ENCODE peak calls at places on chromosomes 5 and 9, in four cellular contexts. One of them, this sample, is unnamed.

GRCh38 chr9:110742741-110743371 is 74.3 kb downstream of the MUSK start:
- DNase-seq in left lung: no peak
- DNase-seq in left ventricle myocardium inferior: no peak
- DNase-seq in spleen: no peak
- DNase-seq in this sample: no peak

GRCh38 chr9:125878241-125878640 is 131.1 kb downstream of the PBX3 start:
- DNase-seq in left lung: no peak
- DNase-seq in left ventricle myocardium inferior: no peak
- DNase-seq in spleen: no peak
- DNase-seq in this sample: no peak

GRCh38 chr5:173330151-173330855 is 2.1 kb upstream of the STC2 start:
- DNase-seq in left lung: no peak
- DNase-seq in left ventricle myocardium inferior: no peak
- DNase-seq in spleen: no peak
- DNase-seq in this sample: no peak

GRCh38 chr5:52674815-52675545 is 112.7 kb upstream of the ITGA1 start:
- DNase-seq in left lung: no peak
- DNase-seq in left ventricle myocardium inferior: no peak
- DNase-seq in spleen: no peak
- DNase-seq in this sample: no peak

GRCh38 chr5:123099514-123100151 is 10.6 kb downstream of the PRDM6 start:
- DNase-seq in left lung: no peak
- DNase-seq in left ventricle myocardium inferior: no peak
- DNase-seq in spleen: no peak
- DNase-seq in this sample: no peak

GRCh38 chr9:109319072-109319630 is 1.7 kb downstream of the EPB41L4B start:
- DNase-seq in left lung: no peak
- DNase-seq in left ventricle myocardium inferior: no peak
- DNase-seq in spleen: no peak
- DNase-seq in this sample: no peak

GRCh38 chr5:88815048-88815789 is 67.8 kb downstream of the MEF2C start:
- DNase-seq in left lung: no peak
- DNase-seq in left ventricle myocardium inferior: no peak
- DNase-seq in spleen: no peak
- DNase-seq in this sample: no peak

GRCh38 chr5:59540366-59540765 is 353.2 kb downstream of the PDE4D start:
- DNase-seq in left lung: no peak
- DNase-seq in left ventricle myocardium inferior: no peak
- DNase-seq in spleen: no peak
- DNase-seq in this sample: no peak

GRCh38 chr5:131419877-131420276 is 156.0 kb downstream of the CDC42SE2 start:
- DNase-seq in left lung: no peak
- DNase-seq in left ventricle myocardium inferior: no peak
- DNase-seq in spleen: no peak
- DNase-seq in this sample: no peak

GRCh38 chr9:33193818-33194217 is 26.7 kb upstream of the B4GALT1 start:
- DNase-seq in left lung: no peak
- DNase-seq in left ventricle myocardium inferior: no peak
- DNase-seq in spleen: no peak
- DNase-seq in this sample: no peak

GRCh38 chr5:116510525-116510924 is 64.1 kb downstream of the SEMA6A start:
- DNase-seq in left lung: no peak
- DNase-seq in left ventricle myocardium inferior: no peak
- DNase-seq in spleen: no peak
- DNase-seq in this sample: no peak

GRCh38 chr5:100691545-100691944 is 156.4 kb downstream of the FAM174A start:
- DNase-seq in left lung: no peak
- DNase-seq in left ventricle myocardium inferior: no peak
- DNase-seq in spleen: no peak
- DNase-seq in this sample: no peak

GRCh38 chr9:38263534-38263933 is 129.0 kb upstream of the ALDH1B1 start:
- DNase-seq in left lung: no peak
- DNase-seq in left ventricle myocardium inferior: no peak
- DNase-seq in spleen: no peak
- DNase-seq in this sample: peak

GRCh38 chr9:2570615-2571479 is 50.7 kb upstream of the VLDLR start:
- DNase-seq in left lung: peak
- DNase-seq in left ventricle myocardium inferior: peak
- DNase-seq in spleen: no peak
- DNase-seq in this sample: peak

GRCh38 chr5:68054625-68055024 is 160.9 kb upstream of the PIK3R1 start:
- DNase-seq in left lung: no peak
- DNase-seq in left ventricle myocardium inferior: no peak
- DNase-seq in spleen: no peak
- DNase-seq in this sample: no peak

GRCh38 chr5:77629553-77630245 is 8.8 kb downstream of the OTP start:
- DNase-seq in left lung: no peak
- DNase-seq in left ventricle myocardium inferior: no peak
- DNase-seq in spleen: no peak
- DNase-seq in this sample: no peak
- H3K4me3 ChIP-seq in left lung: peak
- H3K4me3 ChIP-seq in left ventricle myocardium inferior: peak
- H3K4me3 ChIP-seq in spleen: peak
- H3K4me3 ChIP-seq in this sample: no peak

GRCh38 chr5:61301345-61301744 is 30.7 kb upstream of the ZSWIM6 start:
- DNase-seq in left lung: no peak
- DNase-seq in left ventricle myocardium inferior: no peak
- DNase-seq in spleen: no peak
- DNase-seq in this sample: peak
- H3K4me3 ChIP-seq in left lung: no peak
- H3K4me3 ChIP-seq in left ventricle myocardium inferior: peak
- H3K4me3 ChIP-seq in spleen: no peak
- H3K4me3 ChIP-seq in this sample: no peak

DNA sequence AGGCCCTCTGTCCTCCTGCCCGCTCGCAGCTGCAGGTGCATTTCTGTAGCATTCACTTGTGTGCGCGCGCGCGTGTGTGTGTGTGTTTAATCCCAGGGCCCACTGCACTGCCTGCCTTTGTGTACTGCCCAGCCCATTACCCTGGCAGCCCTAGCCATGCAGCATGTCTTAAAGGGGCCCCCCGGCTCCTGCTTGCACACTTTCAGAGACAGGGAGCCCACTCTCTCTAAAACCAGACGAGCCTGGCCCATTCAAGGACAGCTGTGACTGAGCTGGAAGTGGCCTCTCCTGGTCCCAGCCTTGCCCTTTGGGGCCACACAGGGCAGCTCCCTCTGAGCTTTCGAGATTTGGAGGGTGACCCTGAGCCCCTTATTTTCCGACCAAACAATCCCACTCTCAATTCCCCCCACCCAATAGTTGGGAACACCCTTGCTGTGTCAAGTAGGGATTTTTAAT is 98.9 kb downstream of the DAB2IP start:
- DNase-seq in left lung: no peak
- DNase-seq in left ventricle myocardium inferior: no peak
- DNase-seq in spleen: no peak
- DNase-seq in this sample: no peak
- H3K4me3 ChIP-seq in left lung: no peak
- H3K4me3 ChIP-seq in left ventricle myocardium inferior: no peak
- H3K4me3 ChIP-seq in spleen: no peak
- H3K4me3 ChIP-seq in this sample: no peak

DNA sequence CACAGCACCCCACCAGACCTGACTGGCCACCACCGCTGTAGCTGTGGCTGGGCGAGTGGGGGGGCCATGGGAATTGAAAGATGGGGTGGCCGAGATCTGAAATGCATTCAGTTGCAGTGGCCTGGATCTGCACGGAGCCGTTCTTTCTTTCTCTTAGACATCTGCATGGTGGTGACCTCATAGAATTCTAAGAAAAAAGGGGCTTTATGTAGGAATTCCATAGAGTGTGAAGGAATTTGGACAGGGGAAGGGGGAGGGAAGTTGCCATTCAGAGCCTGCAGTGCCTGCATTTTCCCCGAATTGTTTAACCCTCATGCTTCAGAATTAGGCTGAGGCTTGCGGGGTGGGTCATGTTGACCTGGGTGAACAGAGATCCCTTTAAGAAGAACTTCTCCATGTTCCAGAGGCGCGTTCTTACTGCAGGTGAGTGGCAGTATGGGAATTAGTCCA is 4.9 kb downstream of the NEK6 start:
- DNase-seq in left lung: no peak
- DNase-seq in left ventricle myocardium inferior: no peak
- DNase-seq in spleen: no peak
- DNase-seq in this sample: no peak
- H3K4me3 ChIP-seq in left lung: peak
- H3K4me3 ChIP-seq in left ventricle myocardium inferior: peak
- H3K4me3 ChIP-seq in spleen: no peak
- H3K4me3 ChIP-seq in this sample: no peak

GRCh38 chr9:97925497-97926334 is 3.4 kb upstream of the TRMO start:
- DNase-seq in left lung: no peak
- DNase-seq in left ventricle myocardium inferior: no peak
- DNase-seq in spleen: no peak
- DNase-seq in this sample: no peak
- H3K4me3 ChIP-seq in left lung: no peak
- H3K4me3 ChIP-seq in left ventricle myocardium inferior: no peak
- H3K4me3 ChIP-seq in spleen: no peak
- H3K4me3 ChIP-seq in this sample: no peak

DNA sequence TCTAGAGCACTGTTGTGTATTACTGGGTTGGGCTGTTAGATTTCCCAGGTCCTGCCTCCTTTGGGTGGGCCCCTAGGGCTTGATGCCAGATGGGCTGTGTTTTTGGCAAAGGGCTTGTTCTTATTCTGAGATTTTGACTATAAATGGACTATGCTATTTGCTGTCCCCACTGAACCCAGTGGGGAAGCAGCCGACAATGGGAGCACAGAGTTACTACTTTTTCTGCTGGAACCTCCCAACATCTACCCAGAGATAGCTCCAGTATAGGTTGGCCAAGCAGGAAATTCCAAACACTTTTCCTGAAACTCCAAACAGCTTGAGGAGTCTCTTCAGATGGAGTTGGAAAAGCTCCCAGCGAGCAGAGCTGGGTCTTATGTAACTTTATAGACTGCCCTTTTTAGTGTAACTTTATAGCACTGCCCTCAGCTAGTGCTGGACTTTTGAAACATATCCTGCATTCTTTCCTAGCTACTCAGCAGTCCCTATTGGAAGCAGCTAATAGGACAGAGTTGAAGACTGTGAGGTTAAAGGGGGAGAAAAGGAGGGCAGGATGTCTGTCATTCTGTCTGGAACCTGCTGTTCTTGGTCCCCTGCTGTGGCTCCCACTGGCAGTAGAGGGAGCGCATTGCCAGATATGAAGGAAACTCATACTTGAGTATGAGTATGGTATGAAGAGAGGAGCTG is 21.0 kb downstream of the RUSC2 start:
- DNase-seq in left lung: peak
- DNase-seq in left ventricle myocardium inferior: peak
- DNase-seq in spleen: no peak
- DNase-seq in this sample: peak
- H3K4me3 ChIP-seq in left lung: no peak
- H3K4me3 ChIP-seq in left ventricle myocardium inferior: peak
- H3K4me3 ChIP-seq in spleen: no peak
- H3K4me3 ChIP-seq in this sample: no peak

GRCh38 chr9:95460627-95461164 is 56.1 kb downstream of the PTCH1 start:
- DNase-seq in left lung: no peak
- DNase-seq in left ventricle myocardium inferior: no peak
- DNase-seq in spleen: no peak
- DNase-seq in this sample: peak
- H3K4me3 ChIP-seq in left lung: no peak
- H3K4me3 ChIP-seq in left ventricle myocardium inferior: no peak
- H3K4me3 ChIP-seq in spleen: no peak
- H3K4me3 ChIP-seq in this sample: no peak

GRCh38 chr5:137888489-137888874 is 775 bp upstream of the PKD2L2 start:
- DNase-seq in left lung: no peak
- DNase-seq in left ventricle myocardium inferior: no peak
- DNase-seq in spleen: no peak
- DNase-seq in this sample: no peak
- H3K4me3 ChIP-seq in left lung: peak
- H3K4me3 ChIP-seq in left ventricle myocardium inferior: peak
- H3K4me3 ChIP-seq in spleen: peak
- H3K4me3 ChIP-seq in this sample: peak

GRCh38 chr9:129484325-129485000 is 136.4 kb downstream of the C9orf50 start:
- DNase-seq in left lung: no peak
- DNase-seq in left ventricle myocardium inferior: no peak
- DNase-seq in spleen: no peak
- DNase-seq in this sample: no peak

GRCh38 chr9:129481824-129482511 is 138.9 kb downstream of the C9orf50 start:
- DNase-seq in left lung: no peak
- DNase-seq in left ventricle myocardium inferior: peak
- DNase-seq in spleen: peak
- DNase-seq in this sample: no peak

GRCh38 chr9:129485140-129485758 is 135.7 kb downstream of the C9orf50 start:
- DNase-seq in left lung: no peak
- DNase-seq in left ventricle myocardium inferior: no peak
- DNase-seq in spleen: no peak
- DNase-seq in this sample: no peak

GRCh38 chr9:129482521-129483466 is 138.1 kb downstream of the C9orf50 start:
- DNase-seq in left lung: peak
- DNase-seq in left ventricle myocardium inferior: peak
- DNase-seq in spleen: peak
- DNase-seq in this sample: no peak

GRCh38 chr9:129483467-129484324 is 137.2 kb downstream of the C9orf50 start:
- DNase-seq in left lung: peak
- DNase-seq in left ventricle myocardium inferior: peak
- DNase-seq in spleen: peak
- DNase-seq in this sample: no peak
- H3K4me3 ChIP-seq in left lung: peak
- H3K4me3 ChIP-seq in left ventricle myocardium inferior: peak
- H3K4me3 ChIP-seq in spleen: peak
- H3K4me3 ChIP-seq in this sample: peak